ENCODE peak calls at places on chromosomes 5 and 9, in eight cellular contexts. N is body of pancreas, B is type B pancreatic cell, P is cardiac fibroblast, R is HFFc6, I is HL-60, Q is GM23338, H is GM20000. W is an unnamed sample.

GRCh38 chr9:106883626-106884190 is 20.7 kb downstream of the ZNF462 start:
- DNase-seq in N (no peak), B (no peak), P (peak), R (no peak), I (no peak), Q (no peak), H (no peak), W (no peak)

GRCh38 chr5:177427211-177427822 is 841 bp downstream of the GRK6 start:
- DNase-seq in N (no peak), B (no peak), P (no peak), R (peak), I (no peak), Q (no peak), H (peak), W (no peak)

GRCh38 chr5:33148076-33148501 is 292.7 kb upstream of the TARS1 start:
- DNase-seq in N (no peak), B (no peak), P (peak), R (peak), I (no peak), Q (no peak), H (no peak), W (no peak)

GRCh38 chr5:39912880-39913279 is 488.1 kb upstream of the DAB2 start:
- DNase-seq in N (no peak), B (no peak), P (no peak), R (no peak), I (no peak), Q (no peak), H (no peak), W (no peak)

GRCh38 chr5:87836696-87837095 is 424.0 kb upstream of the CCNH start:
- DNase-seq in N (no peak), B (no peak), P (no peak), R (no peak), I (no peak), Q (no peak), H (no peak), W (no peak)

GRCh38 chr9:87270241-87271234 is 227.1 kb upstream of the DAPK1 start:
- DNase-seq in N (peak), B (no peak), P (peak), R (peak), I (no peak), Q (peak), H (no peak), W (no peak)

GRCh38 chr5:116778611-116779010 is 204.0 kb upstream of the SEMA6A start:
- DNase-seq in N (no peak), B (no peak), P (no peak), R (no peak), I (no peak), Q (peak), H (no peak), W (no peak)

GRCh38 chr5:77337716-77338115 is 127.2 kb downstream of the PDE8B start:
- DNase-seq in N (no peak), B (no peak), P (no peak), R (no peak), I (no peak), Q (peak), H (no peak), W (no peak)

GRCh38 chr5:170809551-170809950 is 26.0 kb downstream of the GABRP start:
- DNase-seq in N (peak), B (no peak), P (peak), R (peak), I (no peak), Q (peak), H (peak), W (peak)

GRCh38 chr9:4126184-4126865 is 173.5 kb downstream of the GLIS3 start:
- DNase-seq in N (no peak), B (no peak), P (peak), R (peak), I (no peak), Q (no peak), H (no peak), W (no peak)

GRCh38 chr9:2677927-2678889 is 39.1 kb upstream of the KCNV2 start:
- DNase-seq in N (no peak), B (no peak), P (no peak), R (no peak), I (no peak), Q (no peak), H (no peak), W (no peak)

GRCh38 chr9:91751922-91752321 is 198.1 kb downstream of the ROR2 start:
- DNase-seq in N (no peak), B (no peak), P (peak), R (no peak), I (no peak), Q (no peak), H (no peak), W (no peak)

GRCh38 chr5:51185985-51186384 is 197.3 kb upstream of the ISL1 start:
- DNase-seq in N (no peak), B (no peak), P (no peak), R (no peak), I (no peak), Q (peak), H (no peak), W (no peak)

GRCh38 chr5:111781200-111781599 is 24.2 kb upstream of the NREP start:
- DNase-seq in N (peak), B (no peak), P (peak), R (no peak), I (peak), Q (no peak), H (no peak), W (no peak)

GRCh38 chr5:170313344-170313743 is 15.8 kb upstream of the LCP2 start:
- DNase-seq in N (no peak), B (no peak), P (no peak), R (no peak), I (no peak), Q (no peak), H (no peak), W (no peak)

GRCh38 chr5:147168578-147169327 is 66.1 kb upstream of the STK32A start:
- DNase-seq in N (no peak), B (no peak), P (peak), R (no peak), I (no peak), Q (no peak), H (no peak), W (no peak)

GRCh38 chr5:55151923-55152842 is 7.8 kb upstream of the GPX8 start:
- DNase-seq in N (no peak), B (no peak), P (peak), R (peak), I (no peak), Q (no peak), H (no peak), W (no peak)

GRCh38 chr5:147439253-147439652 is 70.6 kb downstream of the DPYSL3 start:
- DNase-seq in N (no peak), B (no peak), P (peak), R (peak), I (no peak), Q (no peak), H (no peak), W (no peak)

GRCh38 chr5:125882061-125882460 is 541.1 kb upstream of the GRAMD2B start:
- DNase-seq in N (no peak), B (no peak), P (no peak), R (no peak), I (no peak), Q (no peak), H (no peak), W (no peak)

GRCh38 chr5:34627794-34628193 is 28.3 kb upstream of the RAI14 start:
- DNase-seq in N (no peak), B (no peak), P (peak), R (peak), I (no peak), Q (no peak), H (no peak), W (no peak)

GRCh38 chr5:159240301-159240870 is 22.7 kb upstream of the UBLCP1 start:
- DNase-seq in N (no peak), B (no peak), P (peak), R (peak), I (peak), Q (no peak), H (no peak), W (no peak)

GRCh38 chr5:113081881-113082546 is 105.4 kb downstream of the DCP2 start:
- DNase-seq in N (no peak), B (no peak), P (peak), R (peak), I (no peak), Q (no peak), H (no peak), W (no peak)

GRCh38 chr9:105884416-105884815 is 190.1 kb downstream of the TMEM38B start:
- DNase-seq in N (no peak), B (no peak), P (no peak), R (no peak), I (no peak), Q (no peak), H (no peak), W (no peak)

GRCh38 chr5:181271081-181271480 is 10.1 kb upstream of the TRIM52 start:
- DNase-seq in N (no peak), B (no peak), P (no peak), R (no peak), I (no peak), Q (no peak), H (no peak), W (no peak)

GRCh38 chr9:31166516-31166915 is 1217.9 kb upstream of the ACO1 start:
- DNase-seq in N (peak), B (no peak), P (no peak), R (no peak), I (no peak), Q (no peak), H (no peak), W (no peak)

GRCh38 chr9:84862786-84863185 is 193.3 kb downstream of the NTRK2 start:
- DNase-seq in N (peak), B (no peak), P (peak), R (peak), I (no peak), Q (peak), H (no peak), W (no peak)

GRCh38 chr9:1125741-1126140 is 75.6 kb downstream of the DMRT2 start:
- DNase-seq in N (no peak), B (no peak), P (no peak), R (no peak), I (no peak), Q (no peak), H (no peak), W (no peak)

GRCh38 chr5:102749416-102750021 is 5.6 kb upstream of the PAM start:
- DNase-seq in N (no peak), B (no peak), P (no peak), R (no peak), I (no peak), Q (peak), H (no peak), W (no peak)

GRCh38 chr9:131739192-131739961 is 499 bp downstream of the RAPGEF1 start:
- DNase-seq in N (peak), B (peak), P (no peak), R (no peak), I (peak), Q (peak), H (peak), W (peak)

GRCh38 chr9:7166074-7166473 is 408.3 kb downstream of the KDM4C start:
- DNase-seq in N (no peak), B (no peak), P (no peak), R (no peak), I (no peak), Q (no peak), H (no peak), W (no peak)

GRCh38 chr5:53472720-53473510 is 7.5 kb upstream of the FST start:
- DNase-seq in N (no peak), B (no peak), P (no peak), R (no peak), I (no peak), Q (no peak), H (no peak), W (no peak)

GRCh38 chr9:89661956-89662717 is 57.3 kb downstream of the GADD45G start:
- DNase-seq in N (peak), B (peak), P (peak), R (peak), I (peak), Q (peak), H (no peak), W (no peak)

GRCh38 chr9:124280176-124280691 is 22.5 kb downstream of the NEK6 start:
- DNase-seq in N (no peak), B (no peak), P (peak), R (peak), I (no peak), Q (no peak), H (no peak), W (no peak)

GRCh38 chr9:136965771-136966484 is 11.4 kb upstream of the PTGDS start:
- DNase-seq in N (no peak), B (no peak), P (no peak), R (no peak), I (no peak), Q (peak), H (no peak), W (no peak)

GRCh38 chr9:99852617-99853016 is 30.9 kb downstream of the NR4A3 start:
- DNase-seq in N (no peak), B (no peak), P (no peak), R (no peak), I (no peak), Q (no peak), H (no peak), W (no peak)

GRCh38 chr5:67806647-67807046 is 408.9 kb upstream of the PIK3R1 start:
- DNase-seq in N (no peak), B (no peak), P (no peak), R (no peak), I (no peak), Q (no peak), H (no peak), W (no peak)

GRCh38 chr5:120447706-120448239 is 16.3 kb upstream of the PRR16 start:
- DNase-seq in N (no peak), B (no peak), P (peak), R (no peak), I (no peak), Q (no peak), H (no peak), W (no peak)

GRCh38 chr5:178640331-178641045 is 13.6 kb upstream of the CLK4 start:
- DNase-seq in N (no peak), B (no peak), P (peak), R (no peak), I (no peak), Q (no peak), H (no peak), W (no peak)

GRCh38 chr9:14710804-14711203 is 11.7 kb downstream of the CER1 start:
- DNase-seq in N (no peak), B (no peak), P (peak), R (no peak), I (no peak), Q (no peak), H (no peak), W (no peak)

GRCh38 chr9:35811364-35812024 is 568 bp downstream of the SPAG8 start:
- DNase-seq in N (peak), B (no peak), P (peak), R (no peak), I (no peak), Q (no peak), H (no peak), W (no peak)

GRCh38 chr9:110142868-110143866 is 64.8 kb downstream of the C9orf152 start:
- DNase-seq in N (no peak), B (no peak), P (no peak), R (no peak), I (peak), Q (peak), H (peak), W (no peak)
- TF ChIP-seq CTCF in N (no peak), B (peak), P (no peak), R (peak), I (no peak), Q (peak), H (no peak), W (peak)

GRCh38 chr9:120791161-120791560 is 2.1 kb downstream of the FBXW2 start:
- DNase-seq in N (no peak), B (no peak), P (peak), R (no peak), I (no peak), Q (no peak), H (no peak), W (no peak)

GRCh38 chr9:120787906-120788305 is 5.3 kb downstream of the FBXW2 start:
- DNase-seq in N (no peak), B (no peak), P (no peak), R (no peak), I (peak), Q (no peak), H (no peak), W (no peak)

DNA sequence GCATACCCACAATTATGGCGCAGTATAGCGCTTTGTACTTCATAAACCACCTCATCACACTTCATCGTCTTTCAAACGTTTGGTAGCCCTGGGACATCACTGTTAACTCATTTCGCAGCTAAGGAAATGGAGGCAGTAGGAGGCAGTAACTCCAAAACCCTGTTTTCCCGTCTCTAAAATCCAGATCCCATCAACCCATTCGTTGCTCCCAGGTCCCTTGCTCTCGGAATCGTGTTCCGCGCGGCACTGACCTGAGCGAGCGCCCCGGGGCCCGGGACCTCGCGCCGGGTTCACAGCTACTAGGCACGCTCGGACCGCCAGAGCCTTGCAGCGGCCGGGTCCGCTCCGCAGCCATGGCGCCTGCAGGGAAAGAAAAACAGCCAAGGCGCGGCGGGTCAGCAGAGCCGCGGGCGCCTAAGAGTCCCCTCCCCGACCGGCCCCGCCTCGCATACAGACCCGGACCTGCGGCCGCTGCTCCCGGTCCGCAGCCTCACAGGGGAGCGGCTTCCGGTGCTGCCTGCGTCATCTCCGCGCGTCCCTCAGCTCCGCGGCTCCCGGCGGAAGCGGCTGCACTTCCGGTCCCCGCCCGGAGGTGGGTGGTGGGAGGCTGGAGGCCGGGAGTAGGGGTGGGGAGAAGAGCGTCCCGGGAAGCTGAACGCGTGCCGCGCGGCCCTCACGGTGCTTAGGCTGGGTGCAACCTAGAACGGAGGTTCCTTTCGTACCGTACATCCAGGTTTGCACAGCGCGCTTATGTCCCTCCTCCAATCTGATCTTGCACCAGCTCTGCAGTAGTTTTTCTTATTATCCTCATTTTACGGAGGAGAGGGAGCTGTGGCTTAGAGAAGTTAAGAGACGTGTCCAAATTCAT is at the start of gene FBXW2:
- DNase-seq in N (peak), B (peak), P (peak), R (peak), I (peak), Q (peak), H (peak), W (peak)
- TF ChIP-seq CTCF in N (no peak), B (no peak), P (no peak), R (peak), I (no peak), Q (no peak), H (no peak), W (no peak)

DNA sequence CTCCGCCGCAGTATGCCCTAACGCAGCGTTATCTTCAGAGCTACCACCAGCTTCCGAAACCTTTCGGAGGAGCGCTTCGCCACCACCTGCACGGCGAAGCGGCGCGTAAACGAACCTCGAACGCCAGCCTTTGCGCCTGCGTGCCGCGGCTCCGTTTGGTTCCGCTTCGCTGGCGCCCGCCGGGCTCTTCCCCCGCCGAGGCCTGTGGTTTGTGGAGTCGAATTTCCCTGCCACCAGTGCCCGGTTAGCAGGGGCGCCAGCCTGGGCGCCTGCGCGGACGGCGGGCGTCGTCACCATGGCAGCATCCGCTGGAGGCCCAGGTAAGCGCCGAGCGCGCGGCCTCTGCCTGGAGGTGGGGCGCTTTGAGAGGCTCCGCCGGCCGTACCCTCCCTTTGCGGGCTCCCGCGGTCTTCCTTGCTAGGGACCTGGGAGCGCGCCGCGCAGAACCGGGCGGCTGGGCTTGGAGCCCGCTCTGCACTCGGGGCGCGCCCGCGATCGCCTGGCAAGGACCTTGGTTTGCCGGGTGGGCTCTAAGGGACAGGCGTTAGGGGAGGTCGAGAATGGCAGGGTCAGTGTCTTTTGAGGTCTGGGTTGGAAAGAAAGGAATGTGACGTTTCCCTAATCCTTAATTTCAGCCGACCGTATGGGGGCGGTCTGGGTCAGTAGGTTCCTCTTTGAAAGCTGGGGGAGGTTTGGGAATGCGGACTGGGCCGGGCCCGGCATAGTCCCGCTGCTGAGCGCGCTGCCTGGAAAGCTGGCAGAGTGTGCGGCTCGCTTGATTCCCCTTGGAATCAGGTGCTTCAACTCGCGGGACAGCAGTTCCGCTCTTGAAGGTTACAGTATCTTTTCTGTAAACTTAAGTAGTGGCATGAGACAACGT is at the start of gene FAM151B:
- DNase-seq in N (peak), B (peak), P (peak), R (peak), I (peak), Q (peak), H (peak), W (peak)
- TF ChIP-seq CTCF in N (no peak), B (peak), P (peak), R (peak), I (no peak), Q (peak), H (no peak), W (no peak)

GRCh38 chr5:150613991-150614650 is 26.3 kb upstream of the SYNPO start:
- DNase-seq in N (peak), B (no peak), P (no peak), R (no peak), I (no peak), Q (peak), H (no peak), W (no peak)
- TF ChIP-seq CTCF in N (peak), B (no peak), P (peak), R (peak), I (no peak), Q (peak), H (no peak), W (no peak)

GRCh38 chr9:129624168-129624759 is 1.7 kb upstream of the NTMT1 start:
- DNase-seq in N (peak), B (no peak), P (peak), R (peak), I (peak), Q (peak), H (peak), W (peak)
- TF ChIP-seq CTCF in N (peak), B (peak), P (peak), R (peak), I (peak), Q (peak), H (peak), W (peak)

DNA sequence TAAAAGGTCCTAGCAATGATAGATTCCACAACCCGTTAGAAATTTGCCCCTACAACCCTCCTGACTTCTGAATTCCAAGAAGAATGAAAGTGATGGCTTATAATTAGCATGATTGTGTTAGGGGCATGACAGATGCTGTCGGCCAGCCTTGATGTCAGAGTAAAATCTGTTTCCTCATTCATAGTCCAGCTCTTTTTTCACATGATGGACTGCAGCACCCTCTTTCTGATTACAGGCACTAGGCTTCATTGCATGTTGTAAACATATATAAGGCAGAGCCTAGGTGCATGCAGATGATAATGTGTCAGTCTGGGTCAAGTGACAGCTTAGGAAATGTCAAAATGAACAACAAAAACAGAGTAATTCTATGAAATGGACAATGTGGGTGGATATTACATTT is 226.8 kb downstream of the PDE4D start:
- DNase-seq in N (no peak), B (no peak), P (no peak), R (no peak), I (no peak), Q (no peak), H (no peak), W (no peak)
- TF ChIP-seq CTCF in N (no peak), B (peak), P (no peak), R (no peak), I (no peak), Q (no peak), H (no peak), W (no peak)

W was measured in GM10248.